ENCODE peak calls at places on chromosomes 11 and 22, in four cellular contexts. T is GM23338, M is HCT116, D is HepG2. B is an unnamed sample.

GRCh38 chr11:69537855-69538640 is 56.6 kb downstream of the LINC01488 start:
- DNase-seq in T (no peak), M (no peak), D (no peak), B (no peak)

GRCh38 chr11:106694501-106694900 is 323.8 kb downstream of the GUCY1A2 start:
- DNase-seq in T (no peak), M (no peak), D (no peak), B (no peak)

GRCh38 chr11:118918128-118918685 is 7.5 kb downstream of the BCL9L start:
- DNase-seq in T (peak; percentile 85), M (no peak), D (peak; percentile 69), B (no peak)

GRCh38 chr11:98107736-98108135 is 913.0 kb upstream of the CNTN5 start:
- DNase-seq in T (no peak), M (no peak), D (no peak), B (no peak)

GRCh38 chr11:129427376-129427775 is 51.7 kb downstream of the BARX2 start:
- DNase-seq in T (no peak), M (no peak), D (peak; percentile 76), B (no peak)

GRCh38 chr11:84558085-84558905 is 1068.8 kb downstream of the DLG2 start:
- DNase-seq in T (peak; percentile 82), M (peak; percentile 18), D (peak; percentile 80), B (no peak)

GRCh38 chr22:45905924-45906865 is 70.8 kb downstream of the WNT7B start:
- DNase-seq in T (no peak), M (no peak), D (no peak), B (peak; percentile 67)

GRCh38 chr11:12842933-12843636 is 166.0 kb upstream of the RASSF10 start:
- DNase-seq in T (no peak), M (no peak), D (no peak), B (no peak)

GRCh38 chr11:11717064-11717725 is 95.4 kb upstream of the GALNT18 start:
- DNase-seq in T (no peak), M (no peak), D (no peak), B (no peak)

GRCh38 chr11:65492387-65492636 is 6.5 kb upstream of the MALAT1 start:
- DNase-seq in T (no peak), M (no peak), D (no peak), B (no peak)

GRCh38 chr11:67275606-67276409 is 9.5 kb downstream of the GRK2 start:
- DNase-seq in T (no peak), M (no peak), D (no peak), B (no peak)

GRCh38 chr11:67278939-67279588 is 10.0 kb upstream of the ANKRD13D start:
- DNase-seq in T (no peak), M (no peak), D (no peak), B (peak; percentile 9)

GRCh38 chr11:67276821-67277230 is 10.6 kb downstream of the GRK2 start:
- DNase-seq in T (peak; percentile 59), M (no peak), D (no peak), B (peak; percentile 88)

GRCh38 chr11:67278135-67278938 is 10.8 kb upstream of the ANKRD13D start:
- DNase-seq in T (no peak), M (no peak), D (no peak), B (no peak)

DNA sequence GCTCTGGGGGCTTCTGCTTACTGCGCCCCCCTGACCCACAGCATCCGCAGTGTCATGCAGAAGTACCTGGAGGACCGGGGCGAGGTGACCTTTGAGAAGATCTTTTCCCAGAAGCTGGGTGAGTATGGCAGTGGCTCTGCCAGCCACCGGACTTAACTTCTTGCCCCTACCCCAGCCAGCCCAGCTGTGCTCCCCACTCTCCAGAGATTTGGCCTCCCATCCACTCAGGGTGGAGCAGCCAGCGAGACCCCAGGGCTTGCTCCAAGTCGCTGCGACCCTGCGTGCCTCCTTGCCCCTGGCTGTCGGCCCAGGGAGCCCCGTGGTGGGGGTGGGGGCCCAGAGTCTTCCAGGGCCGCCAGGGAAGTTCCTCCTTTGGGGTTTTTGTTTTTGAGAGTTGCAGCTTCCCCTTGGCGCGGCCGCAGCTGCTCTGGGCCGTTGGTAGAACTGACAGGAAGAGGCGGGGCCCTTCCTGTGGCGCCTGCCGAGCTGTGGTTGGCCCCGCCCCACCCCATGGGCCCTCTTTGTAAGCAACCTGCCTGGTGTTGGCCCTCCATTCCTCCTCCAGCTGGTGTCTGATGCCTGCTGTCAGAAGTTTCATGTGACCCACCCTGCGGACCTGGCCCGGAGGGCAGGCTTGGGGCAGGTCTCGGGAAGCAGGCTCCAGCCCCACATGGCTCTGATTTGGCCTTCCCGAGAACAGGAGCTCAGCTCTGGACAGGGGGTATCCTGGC is 11.1 kb downstream of the GRK2 start:
- DNase-seq in T (peak; percentile 82), M (no peak), D (no peak), B (peak; percentile 98)
- H3K4me3 ChIP-seq in T (peak overlapping the region; percentile 10), M (peak overlapping the region; percentile 41), D (no peak overlapping the region), B (peak overlapping the region; percentile 22)

GRCh38 chr11:125022551-125022950 is 40.6 kb upstream of the SLC37A2 start:
- DNase-seq in T (no peak), M (no peak), D (no peak), B (no peak)

GRCh38 chr11:125016413-125016812 is 46.7 kb upstream of the SLC37A2 start:
- DNase-seq in T (no peak), M (no peak), D (no peak), B (no peak)

GRCh38 chr11:125025968-125026367 is 37.1 kb upstream of the SLC37A2 start:
- DNase-seq in T (peak; percentile 17), M (no peak), D (no peak), B (no peak)

GRCh38 chr11:125020342-125020741 is 42.8 kb upstream of the SLC37A2 start:
- DNase-seq in T (no peak), M (no peak), D (no peak), B (no peak)
- TF ChIP-seq REST in T (no peak), M (no peak), D (no peak), B (no peak)

GRCh38 chr11:62645934-62646824 is at the start of gene GANAB:
- DNase-seq in T (peak; percentile 100), M (peak; percentile 88), D (peak; percentile 95), B (peak; percentile 97)
- TF ChIP-seq POLR2AphosphoS5 in T (peak; percentile 90), M (peak; percentile 98), D (peak; percentile 93), B (peak; percentile 91)

GRCh38 chr22:36153756-36154155 is 6.8 kb downstream of the APOL3 start:
- DNase-seq in T (no peak), M (no peak), D (peak; percentile 58), B (no peak)

GRCh38 chr22:36156119-36156514 is 4.4 kb downstream of the APOL3 start:
- DNase-seq in T (no peak), M (no peak), D (no peak), B (no peak)

GRCh38 chr22:36160499-36160942 is at the start of gene APOL3:
- DNase-seq in T (no peak), M (no peak), D (no peak), B (no peak)

GRCh38 chr22:36155702-36156101 is 4.9 kb downstream of the APOL3 start:
- DNase-seq in T (no peak), M (no peak), D (peak; percentile 35), B (no peak)

GRCh38 chr22:36156515-36157419 is 3.8 kb downstream of the APOL3 start:
- DNase-seq in T (peak; percentile 72), M (no peak), D (peak; percentile 41), B (no peak)
- H3K4me3 ChIP-seq in T (no peak overlapping the region), M (no peak overlapping the region), D (peak overlapping the region; percentile 81), B (no peak overlapping the region)

GRCh38 chr11:35304393-35304790 is 115.0 kb downstream of the SLC1A2 start:
- DNase-seq in T (no peak), M (no peak), D (peak; percentile 25), B (peak; percentile 39)

GRCh38 chr11:35302388-35302787 is 117.0 kb downstream of the SLC1A2 start:
- DNase-seq in T (no peak), M (no peak), D (no peak), B (no peak)

GRCh38 chr11:35305670-35306382 is 113.5 kb downstream of the SLC1A2 start:
- DNase-seq in T (peak; percentile 84), M (peak; percentile 13), D (peak; percentile 12), B (no peak)

GRCh38 chr11:35304900-35305299 is 114.5 kb downstream of the SLC1A2 start:
- DNase-seq in T (no peak), M (no peak), D (no peak), B (no peak)

DNA sequence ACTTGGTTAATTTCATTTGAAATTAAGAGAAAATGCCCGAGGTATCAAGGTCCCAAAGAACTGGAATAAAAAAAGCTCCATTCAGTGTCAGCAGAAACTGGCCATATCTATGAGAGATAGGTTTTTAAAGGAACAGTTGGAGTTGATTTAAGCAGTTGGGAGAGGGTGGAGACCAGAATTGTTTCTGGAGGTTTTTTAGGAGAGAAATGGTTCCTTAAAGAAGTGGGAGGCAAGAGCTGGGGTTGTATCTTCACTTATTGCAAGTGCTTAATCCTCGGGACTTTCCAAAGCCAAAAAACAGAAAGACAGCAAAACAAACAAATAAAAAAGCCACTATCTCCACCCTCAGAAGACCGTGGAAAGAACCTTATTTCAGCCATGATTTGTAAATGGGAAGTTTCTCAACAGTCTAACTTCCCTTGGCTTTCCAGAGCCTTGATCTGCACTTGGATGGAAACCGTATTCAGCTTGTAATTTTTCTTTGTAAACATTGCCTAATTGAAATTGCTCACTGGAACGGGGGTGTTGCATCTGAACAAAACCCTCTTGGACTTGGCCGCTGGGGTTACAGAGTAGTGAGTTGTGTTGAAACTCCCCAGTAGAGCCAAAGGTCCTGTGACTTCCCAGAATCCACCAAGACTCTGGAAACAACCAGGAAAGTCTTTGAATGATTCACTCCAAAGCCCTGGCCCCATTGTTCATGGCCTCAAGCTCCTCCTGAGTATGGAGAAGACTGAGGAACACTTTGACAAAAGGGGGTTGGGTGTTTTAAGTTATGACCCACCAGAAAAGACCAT is 115.6 kb downstream of the SLC1A2 start:
- DNase-seq in T (no peak), M (no peak), D (peak; percentile 52), B (peak; percentile 76)
- TF ChIP-seq REST in T (no peak), M (no peak), D (no peak), B (no peak)

GRCh38 chr22:33606495-33606894 is 313.8 kb downstream of the LARGE1 start:
- DNase-seq in T (no peak), M (no peak), D (no peak), B (no peak)

GRCh38 chr22:33600595-33600994 is 319.7 kb downstream of the LARGE1 start:
- DNase-seq in T (no peak), M (no peak), D (no peak), B (no peak)

GRCh38 chr22:33605686-33606085 is 314.6 kb downstream of the LARGE1 start:
- DNase-seq in T (no peak), M (no peak), D (no peak), B (no peak)

GRCh38 chr22:33601062-33601461 is 319.2 kb downstream of the LARGE1 start:
- DNase-seq in T (no peak), M (no peak), D (no peak), B (no peak)

GRCh38 chr22:33605201-33605600 is 315.1 kb downstream of the LARGE1 start:
- DNase-seq in T (no peak), M (no peak), D (no peak), B (no peak)
- TF ChIP-seq POLR2AphosphoS5 in T (no peak), M (no peak), D (no peak), B (no peak)

DNA sequence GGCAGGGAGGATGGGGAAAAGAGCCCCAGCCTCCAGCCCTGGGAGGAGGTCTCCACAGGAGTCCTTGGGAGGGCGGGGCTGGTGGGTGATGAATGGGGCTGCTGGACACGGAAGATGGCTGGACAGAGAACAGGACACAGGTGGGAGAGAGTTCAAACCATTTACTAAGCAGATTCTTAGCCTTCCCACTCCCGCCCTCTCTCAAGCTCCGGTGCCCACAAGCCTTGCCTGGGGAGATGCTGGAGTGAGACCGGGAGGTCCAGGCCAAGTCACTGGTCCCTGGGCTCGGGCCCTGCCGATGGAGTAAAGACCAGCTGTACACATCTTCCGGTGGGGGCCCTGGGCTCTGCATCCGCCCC is 1.4 kb downstream of the CLDN5 start:
- DNase-seq in T (no peak), M (no peak), D (no peak), B (no peak)
- H3K4me3 ChIP-seq in T (peak overlapping the region; percentile 64), M (no peak overlapping the region), D (no peak overlapping the region), B (no peak overlapping the region)

GRCh38 chr11:34427171-34427805 is 11.4 kb upstream of the CAT start:
- DNase-seq in T (no peak), M (no peak), D (peak; percentile 94), B (peak; percentile 91)
- TF ChIP-seq REST in T (no peak), M (no peak), D (no peak), B (no peak)